ENCODE peak calls at places on chromosomes 6 and 20, in nine cellular contexts. E is dorsolateral prefrontal cortex; Q is CD8-positive, alpha-beta T cell; B is epithelial cell of esophagus; F is Peyer's patch; Z is fibroblast of villous mesenchyme; G is GM12865; L is kidney epithelial cell; W is heart right ventricle. J is an unnamed sample.

GRCh38 chr20:23155141-23155590 is 69.0 kb upstream of the CD93 start:
- DNase-seq in W (no peak), F (no peak), Q (no peak), Z (no peak), G (no peak), E (no peak), B (peak), L (no peak), J (no peak)

GRCh38 chr6:67591910-67592309 is 1043.2 kb upstream of the ADGRB3 start:
- DNase-seq in L (no peak), Q (no peak), G (no peak), W (no peak), B (no peak), Z (no peak), E (no peak), F (no peak), J (no peak)

GRCh38 chr6:19180348-19181073 is 656.7 kb upstream of the ID4 start:
- DNase-seq in F (peak), G (no peak), L (no peak), Z (peak), W (peak), Q (no peak), B (no peak), E (no peak), J (no peak)

GRCh38 chr6:2911171-2911570 is 8.1 kb upstream of the SERPINB9 start:
- DNase-seq in Q (no peak), W (no peak), Z (no peak), F (no peak), L (no peak), G (peak), B (peak), E (no peak), J (no peak)

GRCh38 chr20:59598625-59599310 is 5.6 kb upstream of the PHACTR3 start:
- DNase-seq in B (peak), L (no peak), W (peak), G (peak), Q (no peak), Z (no peak), E (peak), F (no peak), J (peak)

GRCh38 chr6:51528556-51528955 is 558.9 kb downstream of the PKHD1 start:
- DNase-seq in B (peak), Q (no peak), E (no peak), W (no peak), G (no peak), Z (no peak), L (peak), F (no peak), J (no peak)

GRCh38 chr20:37301120-37301519 is 11.7 kb downstream of the MANBAL start:
- DNase-seq in Z (no peak), W (no peak), Q (no peak), E (no peak), B (no peak), G (no peak), F (peak), L (no peak), J (no peak)

GRCh38 chr6:14770572-14770971 is 475.3 kb upstream of the JARID2 start:
- DNase-seq in G (no peak), E (no peak), B (no peak), F (no peak), W (no peak), Q (no peak), Z (peak), L (no peak), J (peak)

GRCh38 chr20:46894971-46895905 is 595 bp downstream of the EYA2 start:
- DNase-seq in F (no peak), E (no peak), Z (peak), Q (no peak), L (no peak), G (peak), B (peak), W (peak), J (no peak)

GRCh38 chr20:62759981-62760431 is 36.3 kb upstream of the MRGBP start:
- DNase-seq in E (no peak), F (no peak), Z (no peak), L (no peak), Q (no peak), G (no peak), B (no peak), W (no peak), J (no peak)

GRCh38 chr6:111361648-111362047 is 121.4 kb downstream of the REV3L start:
- DNase-seq in L (no peak), W (no peak), Q (no peak), F (no peak), G (no peak), Z (peak), B (peak), E (peak), J (peak)

GRCh38 chr6:20211941-20212391 is 303 bp downstream of the MBOAT1 start:
- DNase-seq in L (no peak), F (peak), B (peak), E (no peak), Q (no peak), W (no peak), Z (peak), G (peak), J (no peak)

GRCh38 chr20:41173791-41174341 is 36.5 kb downstream of the PLCG1 start:
- DNase-seq in B (no peak), F (peak), Z (no peak), G (no peak), W (no peak), E (no peak), Q (no peak), L (no peak), J (no peak)

DNA sequence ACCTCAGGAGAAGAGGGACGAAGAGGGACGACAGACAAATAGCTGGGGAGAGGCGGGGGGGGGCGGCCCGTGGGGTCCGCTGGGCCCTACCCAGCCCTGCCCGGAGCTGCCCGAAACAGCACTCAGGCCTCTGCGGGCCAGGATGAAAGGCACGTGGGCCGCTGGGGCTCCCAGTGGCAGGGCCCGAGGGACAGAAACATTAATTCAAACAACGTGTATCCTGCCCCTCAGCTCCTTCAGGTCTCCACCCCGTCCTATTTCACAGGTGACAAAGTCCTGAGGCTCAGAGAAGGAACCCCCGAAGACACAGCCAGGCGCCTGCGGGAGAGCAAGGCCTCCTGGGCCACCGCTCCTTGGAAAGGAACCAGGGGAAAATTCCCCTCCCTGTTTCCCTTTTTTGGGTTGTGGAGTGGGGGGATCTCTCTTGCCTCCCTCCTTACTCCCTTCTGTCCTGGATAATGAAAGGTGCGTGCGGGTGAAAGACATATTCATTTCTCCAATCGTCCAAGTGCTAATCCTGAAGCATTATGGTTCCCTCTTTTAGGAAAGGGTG is 93.3 kb downstream of the RNASET2 start:
- DNase-seq in F (no peak), W (no peak), E (no peak), G (no peak), L (no peak), Q (no peak), B (no peak), Z (no peak), J (no peak)
- H3K4me3 ChIP-seq in F (peak), W (peak), E (peak), G (peak), L (peak), Q (peak), B (no peak), Z (peak), J (peak)

GRCh38 chr6:55449219-55449618 is 122.0 kb downstream of the GFRAL start:
- DNase-seq in Z (peak), F (no peak), L (no peak), W (no peak), E (no peak), G (peak), Q (no peak), B (no peak), J (no peak)
- TF ChIP-seq CTCF in Z (peak), F (no peak), L (peak), W (no peak), E (no peak), G (no peak), Q (no peak), B (no peak), J (no peak)

DNA sequence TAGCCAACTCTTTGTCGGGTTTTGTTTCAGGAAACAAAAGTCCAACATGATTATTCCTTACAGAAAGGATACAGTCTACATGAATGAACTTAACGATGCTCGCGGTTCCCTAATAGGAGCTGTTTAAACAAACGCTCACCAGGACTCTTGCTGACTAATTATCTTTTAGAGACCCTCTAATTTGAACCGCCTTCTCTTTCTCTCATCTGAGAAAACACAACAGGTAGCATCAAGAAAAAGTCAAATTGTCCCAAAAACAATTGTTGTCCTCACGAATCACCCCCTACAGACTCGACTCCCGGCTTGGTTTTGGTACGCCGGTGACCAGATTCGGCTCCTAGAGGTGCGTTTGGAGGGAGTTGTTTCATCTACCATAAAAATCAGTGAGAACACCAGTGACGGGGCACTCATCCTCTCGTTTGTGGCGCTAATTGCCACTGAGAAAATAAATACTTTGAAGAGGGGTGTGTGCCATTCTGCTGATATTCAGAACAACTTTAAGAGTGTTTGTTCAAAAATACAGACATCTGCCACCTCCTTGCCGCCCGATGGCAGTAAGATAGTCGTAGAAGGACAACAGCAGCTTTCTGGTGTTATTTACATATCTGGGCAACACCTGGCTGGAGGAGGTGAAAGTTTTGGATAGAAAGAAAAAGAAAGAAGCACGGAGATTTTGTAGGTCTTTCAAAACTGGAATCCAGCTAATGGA is 1.1 kb upstream of the SIM1 start:
- DNase-seq in E (no peak), L (no peak), W (no peak), B (no peak), F (no peak), Z (no peak), Q (no peak), G (no peak), J (peak)
- H3K4me3 ChIP-seq in E (no peak), L (peak), W (no peak), B (no peak), F (no peak), Z (no peak), Q (no peak), G (no peak), J (peak)

DNA sequence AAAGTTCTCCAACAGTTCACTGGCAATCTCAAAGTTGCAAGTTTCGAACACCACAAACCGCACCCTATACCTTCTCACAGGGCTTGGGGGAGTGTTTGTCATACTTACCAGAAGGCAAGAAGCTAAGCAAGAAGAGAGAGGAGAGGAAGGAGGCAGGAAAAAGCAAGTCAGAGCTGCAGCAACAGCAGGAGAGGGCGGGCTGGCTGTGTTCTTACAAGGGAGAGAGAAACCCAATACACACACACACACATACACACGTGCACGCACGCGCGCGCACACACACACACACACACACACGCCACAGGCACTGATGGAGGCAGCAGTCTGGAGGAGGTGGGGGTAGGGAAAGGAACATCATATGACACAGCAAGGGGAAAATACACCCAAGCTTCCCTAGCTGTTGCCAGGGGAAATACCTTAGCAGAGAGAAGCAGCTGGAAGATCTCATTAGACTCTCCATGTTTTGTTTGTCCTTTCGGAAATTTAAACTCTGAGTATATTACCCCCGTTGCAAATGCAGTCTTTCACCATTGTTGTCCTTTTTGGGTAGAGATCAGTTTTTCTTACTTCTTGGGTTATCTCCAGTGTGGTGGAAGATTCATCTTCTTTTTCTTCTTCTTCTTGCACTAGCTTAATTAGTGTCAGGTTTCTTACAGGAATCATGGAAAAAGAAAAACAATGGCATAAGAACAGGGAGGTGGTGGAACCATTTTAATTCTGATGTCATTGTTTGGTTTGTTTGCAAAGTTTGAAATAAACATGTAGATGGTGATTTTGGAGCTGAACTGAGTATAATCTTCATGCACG is at the start of gene TXLNB:
- DNase-seq in F (peak), L (peak), Z (peak), W (peak), E (peak), Q (peak), B (peak), G (peak), J (peak)
- TF ChIP-seq CTCF in F (peak), L (no peak), Z (no peak), W (no peak), E (no peak), Q (no peak), B (peak), G (no peak), J (no peak)

GRCh38 chr6:26568601-26569432 is 27.9 kb upstream of the ABT1 start:
- DNase-seq in G (peak), W (peak), L (peak), B (peak), Z (peak), F (peak), E (peak), Q (peak), J (peak)
- H3K4me3 ChIP-seq in G (peak), W (peak), L (peak), B (peak), Z (peak), F (peak), E (peak), Q (peak), J (peak)

GRCh38 chr6:138287144-138287955 is 69.1 kb upstream of the PBOV1 start:
- DNase-seq in Z (peak), W (no peak), E (no peak), G (peak), F (peak), Q (no peak), B (peak), L (no peak), J (peak)

GRCh38 chr6:138290563-138290962 is 72.3 kb upstream of the PBOV1 start:
- DNase-seq in G (no peak), F (no peak), Z (no peak), E (no peak), W (no peak), L (no peak), B (no peak), Q (no peak), J (no peak)

GRCh38 chr6:138286698-138287097 is 68.4 kb upstream of the PBOV1 start:
- DNase-seq in Z (no peak), L (no peak), G (no peak), B (no peak), F (no peak), W (no peak), E (no peak), Q (no peak), J (no peak)

GRCh38 chr6:138289739-138290138 is 71.4 kb upstream of the PBOV1 start:
- DNase-seq in W (peak), E (no peak), Z (no peak), B (no peak), F (no peak), L (no peak), Q (no peak), G (peak), J (no peak)

DNA sequence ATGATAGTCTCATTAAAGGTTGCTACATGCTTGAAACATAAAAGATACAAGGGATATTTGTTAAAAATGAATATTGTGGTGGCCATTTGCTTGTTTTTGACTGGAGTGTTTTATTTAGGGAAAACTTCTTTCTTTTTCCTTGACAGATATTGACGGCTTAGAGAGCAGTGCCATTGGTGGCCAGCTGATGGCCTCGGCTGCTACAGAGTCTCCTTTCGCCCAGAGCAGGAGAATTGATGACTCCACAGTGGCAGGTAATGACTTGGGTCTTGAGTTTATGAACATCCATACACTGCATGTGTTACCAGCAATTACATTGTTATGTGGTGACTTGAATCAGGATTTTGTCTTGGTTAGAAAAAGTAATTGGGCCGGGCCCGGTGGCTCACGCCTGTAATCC is 67.5 kb upstream of the PBOV1 start:
- DNase-seq in Q (no peak), B (no peak), E (no peak), G (no peak), W (no peak), Z (no peak), L (no peak), F (no peak), J (no peak)
- TF ChIP-seq CTCF in Q (no peak), B (peak), E (no peak), G (no peak), W (peak), Z (no peak), L (no peak), F (peak), J (no peak)

GRCh38 chr6:131038612-131039344 is 24.3 kb downstream of the EPB41L2 start:
- DNase-seq in E (no peak), L (no peak), W (no peak), Q (no peak), F (no peak), Z (peak), G (no peak), B (no peak), J (peak)
- H3K4me3 ChIP-seq in E (no peak), L (no peak), W (no peak), Q (no peak), F (no peak), Z (no peak), G (no peak), B (no peak), J (no peak)

GRCh38 chr6:33798343-33798848 is 5.4 kb downstream of the MLN start:
- DNase-seq in Q (no peak), G (no peak), B (no peak), F (no peak), W (no peak), E (no peak), L (no peak), Z (no peak), J (no peak)

GRCh38 chr6:33792990-33793389 is 4.1 kb upstream of the LEMD2 start:
- DNase-seq in Z (no peak), E (no peak), F (no peak), W (no peak), B (no peak), Q (no peak), L (no peak), G (no peak), J (no peak)

GRCh38 chr6:33797635-33798342 is 6.0 kb downstream of the MLN start:
- DNase-seq in B (no peak), L (no peak), F (no peak), Q (no peak), W (no peak), E (no peak), Z (no peak), G (no peak), J (no peak)

GRCh38 chr6:33790910-33791309 is 2.0 kb upstream of the LEMD2 start:
- DNase-seq in L (no peak), W (no peak), F (no peak), Z (no peak), Q (no peak), G (no peak), E (no peak), B (no peak), J (no peak)

DNA sequence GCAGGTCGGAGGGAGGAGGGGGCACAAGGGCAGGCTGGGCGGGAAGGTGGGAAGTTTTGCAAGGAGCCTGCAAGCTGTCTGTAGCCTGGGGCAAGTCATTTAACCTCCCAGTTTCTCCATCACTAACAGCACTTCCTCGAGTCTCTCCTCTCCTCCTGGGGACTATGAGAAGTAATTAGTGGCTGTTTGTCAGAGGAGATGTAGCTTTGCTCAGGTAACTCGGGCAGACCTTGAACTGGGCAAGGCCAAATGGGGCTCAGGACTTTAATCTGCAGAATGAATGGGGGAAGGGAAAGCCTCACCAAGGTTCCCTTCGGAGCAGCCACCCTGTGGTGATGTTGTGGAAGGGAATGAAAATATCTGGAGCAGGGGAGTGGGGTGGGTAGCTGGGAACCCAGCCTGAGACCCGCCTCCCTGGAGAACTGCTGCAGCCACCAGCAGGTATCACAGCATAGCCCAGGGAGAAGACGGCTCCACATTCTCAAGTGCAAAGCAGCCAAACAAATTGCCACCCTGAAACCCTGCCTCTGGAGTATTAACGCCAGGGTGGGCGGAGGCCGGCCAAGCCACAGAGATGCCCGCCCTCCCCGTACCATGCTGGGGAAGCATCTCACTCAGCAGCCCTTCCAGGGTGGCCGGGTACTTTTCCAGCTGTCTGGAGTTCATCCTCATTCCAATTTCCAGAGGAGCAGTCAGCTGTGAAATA is 6.1 kb upstream of the LEMD2 start:
- DNase-seq in W (no peak), Z (peak), B (no peak), Q (no peak), F (peak), L (no peak), E (no peak), G (no peak), J (no peak)
- TF ChIP-seq CTCF in W (no peak), Z (peak), B (no peak), Q (no peak), F (peak), L (no peak), E (no peak), G (no peak), J (peak)

J was measured in foreskin fibroblast.